ENCODE peak calls at places on chromosome 2, in nine cellular contexts. J is iPS DF 6.9; P is CD8-positive, alpha-beta T cell; D is PC-3; K is IMR-90; V is A549; U is spleen; B is tibial artery; Z is aorta. S is an unnamed sample.

GRCh38 chr2:27291865-27292264 is 9.6 kb downstream of the TRIM54 start:
- DNase-seq in J (no peak), P (no peak), D (peak; percentile 48), K (no peak), V (peak; percentile 36), U (no peak), B (no peak), Z (no peak), S (no peak)

GRCh38 chr2:28681216-28681981 is 70.2 kb upstream of the PPP1CB start:
- DNase-seq in J (no peak), P (peak; percentile 53), D (no peak), K (peak; percentile 81), V (no peak), U (no peak), B (no peak), Z (peak; percentile 75), S (no peak)

GRCh38 chr2:101469863-101470262 is 5.0 kb downstream of the RFX8 start:
- DNase-seq in J (no peak), P (no peak), D (no peak), K (no peak), V (no peak), U (no peak), B (no peak), Z (no peak), S (no peak)

GRCh38 chr2:207423886-207424285 is 105.9 kb upstream of the CREB1 start:
- DNase-seq in J (no peak), P (peak; percentile 24), D (peak; percentile 23), K (peak; percentile 98), V (no peak), U (no peak), B (no peak), Z (no peak), S (no peak)

GRCh38 chr2:143885461-143885860 is 634.5 kb downstream of the ZEB2 start:
- DNase-seq in J (no peak), P (no peak), D (peak; percentile 34), K (peak; percentile 3), V (no peak), U (no peak), B (no peak), Z (no peak), S (no peak)

GRCh38 chr2:98515571-98515927 is 70.9 kb downstream of the INPP4A start:
- DNase-seq in J (no peak), P (no peak), D (no peak), K (no peak), V (no peak), U (peak; percentile 67), B (peak; percentile 54), Z (no peak), S (no peak)

GRCh38 chr2:64905338-64906024 is 83.7 kb upstream of the SLC1A4 start:
- DNase-seq in J (no peak), P (no peak), D (no peak), K (no peak), V (no peak), U (no peak), B (no peak), Z (no peak), S (no peak)

GRCh38 chr2:27773959-27774358 is 2.4 kb downstream of the MRPL33 start:
- DNase-seq in J (no peak), P (no peak), D (no peak), K (no peak), V (no peak), U (no peak), B (no peak), Z (no peak), S (no peak)

GRCh38 chr2:34747643-34748042 is 1148.5 kb upstream of the FAM98A start:
- DNase-seq in J (no peak), P (no peak), D (no peak), K (no peak), V (no peak), U (no peak), B (no peak), Z (no peak), S (no peak)

GRCh38 chr2:147030966-147031760 is 813.7 kb upstream of the ACVR2A start:
- DNase-seq in J (no peak), P (no peak), D (peak; percentile 81), K (peak; percentile 54), V (no peak), U (no peak), B (no peak), Z (no peak), S (no peak)

GRCh38 chr2:142531375-142531774 is 346.1 kb upstream of the KYNU start:
- DNase-seq in J (no peak), P (no peak), D (peak; percentile 38), K (no peak), V (no peak), U (no peak), B (no peak), Z (no peak), S (no peak)

GRCh38 chr2:3319745-3320566 is 57.7 kb downstream of the EIPR1 start:
- DNase-seq in J (no peak), P (no peak), D (no peak), K (no peak), V (no peak), U (peak; percentile 71), B (no peak), Z (no peak), S (no peak)
- H3K4me3 ChIP-seq in J (no peak overlapping the region), P (no peak overlapping the region), D (no peak overlapping the region), K (no peak overlapping the region), V (no peak overlapping the region), U (no peak overlapping the region), B (no peak overlapping the region), Z (no peak overlapping the region), S (no peak overlapping the region)

GRCh38 chr2:181778621-181779195 is 98.4 kb upstream of the NEUROD1 start:
- DNase-seq in J (no peak), P (no peak), D (peak; percentile 40), K (peak; percentile 25), V (no peak), U (no peak), B (no peak), Z (no peak), S (no peak)

GRCh38 chr2:181779288-181779871 is 99.1 kb upstream of the NEUROD1 start:
- DNase-seq in J (no peak), P (no peak), D (no peak), K (no peak), V (no peak), U (no peak), B (no peak), Z (no peak), S (no peak)

GRCh38 chr2:181780159-181781081 is 100.1 kb upstream of the NEUROD1 start:
- DNase-seq in J (no peak), P (no peak), D (peak; percentile 55), K (peak; percentile 54), V (no peak), U (no peak), B (no peak), Z (no peak), S (no peak)

GRCh38 chr2:181776336-181776735 is 96.0 kb upstream of the NEUROD1 start:
- DNase-seq in J (no peak), P (no peak), D (no peak), K (no peak), V (no peak), U (no peak), B (no peak), Z (no peak), S (no peak)

DNA sequence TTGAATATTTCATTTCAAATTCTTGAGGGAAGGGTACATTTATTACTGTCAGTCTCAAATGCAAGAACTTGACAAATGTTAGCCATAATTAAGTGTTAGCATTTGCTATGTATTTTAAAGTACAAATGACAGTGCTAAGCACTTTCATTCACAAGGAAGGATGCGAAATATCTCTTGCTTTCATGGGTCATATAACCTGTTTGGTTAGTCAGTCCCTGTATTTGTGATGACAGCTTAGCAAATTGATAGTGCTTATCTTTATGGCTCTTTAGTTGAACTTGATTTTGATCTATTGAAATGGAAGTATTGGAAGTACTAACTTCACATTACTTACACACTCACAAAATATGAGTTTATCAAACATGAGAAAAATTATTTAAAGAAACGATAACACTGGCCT is 97.3 kb upstream of the NEUROD1 start:
- DNase-seq in J (no peak), P (no peak), D (no peak), K (no peak), V (no peak), U (no peak), B (no peak), Z (no peak), S (no peak)
- H3K4me1 ChIP-seq in J (no peaks in the 10 kb centered on the region), P (no peaks in the 10 kb centered on the region), D (peaks cover 47% of the 10 kb centered on the region), K (peaks cover 12% of the 10 kb centered on the region), V (peaks cover 38% of the 10 kb centered on the region), U (no peaks in the 10 kb centered on the region), B (no peaks in the 10 kb centered on the region), Z (no peaks in the 10 kb centered on the region), S (peaks cover 34% of the 10 kb centered on the region)

GRCh38 chr2:120677221-120677620 is 58.4 kb upstream of the GLI2 start:
- DNase-seq in J (no peak), P (no peak), D (no peak), K (no peak), V (no peak), U (peak; percentile 22), B (no peak), Z (no peak), S (no peak)
- H3K27ac ChIP-seq in J (no peak overlapping the region), P (no peak overlapping the region), D (no peak overlapping the region), K (no peak overlapping the region), V (no peak overlapping the region), U (no peak overlapping the region), B (no peak overlapping the region), Z (no peak overlapping the region), S (no peak overlapping the region)

GRCh38 chr2:232386490-232386739 is 7.9 kb downstream of the ALPP start:
- DNase-seq in J (no peak), P (no peak), D (no peak), K (no peak), V (no peak), U (no peak), B (no peak), Z (peak; percentile 29), S (no peak)

GRCh38 chr2:232388324-232388891 is 9.9 kb downstream of the ALPP start:
- DNase-seq in J (no peak), P (no peak), D (no peak), K (no peak), V (no peak), U (no peak), B (no peak), Z (peak; percentile 13), S (no peak)

GRCh38 chr2:232385660-232386489 is 7.3 kb downstream of the ALPP start:
- DNase-seq in J (no peak), P (no peak), D (peak; percentile 77), K (peak; percentile 81), V (no peak), U (no peak), B (no peak), Z (peak; percentile 7), S (no peak)

GRCh38 chr2:232387451-232388171 is 9.1 kb downstream of the ALPP start:
- DNase-seq in J (no peak), P (no peak), D (no peak), K (no peak), V (no peak), U (no peak), B (no peak), Z (peak; percentile 18), S (no peak)

DNA sequence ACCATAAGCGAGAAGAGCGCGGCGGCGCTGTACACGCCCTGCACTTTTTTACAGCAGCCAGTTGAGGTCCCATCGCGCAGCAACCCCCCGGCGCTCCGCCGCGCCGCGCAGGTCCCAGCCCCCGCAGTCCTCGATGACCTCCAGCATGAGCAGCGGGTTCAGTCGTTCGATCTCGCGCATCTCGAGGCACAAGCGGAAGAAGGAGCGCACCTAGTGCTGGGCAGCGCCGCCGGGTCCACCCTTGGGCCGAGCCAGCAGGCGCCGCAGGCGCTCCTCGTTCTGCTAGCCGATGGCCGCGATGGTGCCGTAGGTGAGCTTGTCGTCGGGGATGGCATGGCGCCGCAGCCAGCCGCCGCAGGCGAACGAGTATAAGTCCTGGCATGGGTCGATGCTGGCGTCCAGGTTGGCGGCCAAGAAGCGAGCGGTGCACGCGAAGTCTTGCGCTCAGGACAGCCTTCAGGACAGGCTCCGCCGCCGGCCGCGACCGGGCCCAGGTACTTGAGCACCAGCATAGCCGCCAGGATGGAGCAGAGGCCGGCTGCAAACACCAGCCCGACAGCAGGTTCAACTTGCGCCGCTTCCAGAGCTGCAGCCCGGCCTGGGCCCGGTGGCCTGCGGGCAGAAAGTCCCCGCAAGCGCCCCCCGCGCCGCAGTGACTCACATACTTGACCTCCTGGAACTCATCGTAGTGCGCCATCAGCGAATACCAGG is 8.3 kb downstream of the ALPP start:
- DNase-seq in J (no peak), P (no peak), D (no peak), K (no peak), V (peak; percentile 36), U (no peak), B (no peak), Z (peak; percentile 40), S (no peak)
- H3K4me3 ChIP-seq in J (peak overlapping the region; percentile 48), P (no peak overlapping the region), D (no peak overlapping the region), K (no peak overlapping the region), V (peak overlapping the region; percentile 46), U (no peak overlapping the region), B (no peak overlapping the region), Z (no peak overlapping the region), S (no peak overlapping the region)